ENCODE peak calls at places on chromosome 9, in eight cellular contexts. V is prostate gland, G is foreskin fibroblast, L is WTC11, H is AG09309, P is neural crest cell, J is B cell, F is heart right ventricle. Q is an unnamed sample.

GRCh38 chr9:34665381-34666250 is 3.2 kb upstream of the CCL27 start:
- DNase-seq in F (peak), H (peak), L (peak), J (peak), P (peak), G (peak), V (peak), Q (peak)

GRCh38 chr9:75743855-75744254 is 146.6 kb upstream of the PCSK5 start:
- DNase-seq in G (no peak), V (no peak), F (no peak), H (no peak), P (no peak), J (no peak), L (no peak), Q (no peak)

GRCh38 chr9:9631302-9631701 is 981.5 kb downstream of the PTPRD start:
- DNase-seq in V (no peak), J (no peak), H (no peak), G (no peak), P (no peak), F (no peak), L (no peak), Q (peak)

GRCh38 chr9:113247640-113248039 is 26.3 kb downstream of the SLC31A1 start:
- DNase-seq in L (no peak), J (no peak), F (no peak), V (no peak), P (no peak), G (no peak), H (no peak), Q (no peak)

GRCh38 chr9:114757984-114758383 is 47.9 kb downstream of the TNFSF15 start:
- DNase-seq in L (no peak), J (no peak), H (no peak), G (no peak), F (no peak), P (no peak), V (no peak), Q (no peak)

GRCh38 chr9:93468763-93469456 is 15.5 kb upstream of the FAM120AOS start:
- DNase-seq in P (no peak), F (peak), J (no peak), H (no peak), V (no peak), G (peak), L (no peak), Q (no peak)

GRCh38 chr9:110638381-110638954 is 30.1 kb upstream of the MUSK start:
- DNase-seq in P (no peak), L (no peak), G (peak), V (no peak), J (no peak), F (no peak), H (no peak), Q (peak)

GRCh38 chr9:119588874-119589560 is 219.8 kb upstream of the BRINP1 start:
- DNase-seq in H (no peak), P (no peak), G (no peak), V (no peak), F (no peak), L (no peak), J (no peak), Q (no peak)

GRCh38 chr9:121269030-121269887 is 1.3 kb downstream of the GSN start:
- DNase-seq in P (no peak), J (no peak), L (no peak), G (peak), V (peak), F (no peak), H (no peak), Q (no peak)

GRCh38 chr9:87798276-87798833 is 72.4 kb downstream of the CTSL start:
- DNase-seq in G (no peak), F (no peak), H (no peak), P (no peak), V (no peak), J (no peak), L (no peak), Q (no peak)

GRCh38 chr9:94945191-94946144 is 219.0 kb downstream of the AOPEP start:
- DNase-seq in P (no peak), J (no peak), F (peak), H (peak), V (no peak), G (peak), L (no peak), Q (no peak)

GRCh38 chr9:111873901-111874300 is 22.7 kb upstream of the UGCG start:
- DNase-seq in P (no peak), H (no peak), V (no peak), L (no peak), F (no peak), J (no peak), G (peak), Q (no peak)

GRCh38 chr9:94944623-94945022 is 218.1 kb downstream of the AOPEP start:
- DNase-seq in P (no peak), F (no peak), H (no peak), L (no peak), J (no peak), G (peak), V (no peak), Q (no peak)

GRCh38 chr9:88791105-88791805 is 200.0 kb upstream of the S1PR3 start:
- DNase-seq in F (no peak), H (peak), J (no peak), P (no peak), L (no peak), V (no peak), G (peak), Q (no peak)

GRCh38 chr9:123225374-123225813 is 43.0 kb downstream of the STRBP start:
- DNase-seq in F (peak), G (peak), P (no peak), L (peak), V (peak), H (peak), J (peak), Q (peak)

GRCh38 chr9:135502873-135503321 is 2.4 kb downstream of the MRPS2 start:
- DNase-seq in L (no peak), J (no peak), F (no peak), P (no peak), H (no peak), V (no peak), G (no peak), Q (no peak)

GRCh38 chr9:96061293-96061987 is 185.9 kb downstream of the ERCC6L2 start:
- DNase-seq in H (no peak), G (peak), V (peak), L (peak), P (peak), F (peak), J (no peak), Q (peak)

GRCh38 chr9:106934424-106934823 is 71.5 kb downstream of the ZNF462 start:
- DNase-seq in F (no peak), P (no peak), H (no peak), V (no peak), J (no peak), G (no peak), L (no peak), Q (no peak)

GRCh38 chr9:99752710-99753109 is 69.0 kb upstream of the NR4A3 start:
- DNase-seq in L (no peak), G (peak), V (no peak), H (peak), P (no peak), J (no peak), F (no peak), Q (no peak)

GRCh38 chr9:4192450-4192849 is 107.4 kb downstream of the GLIS3 start:
- DNase-seq in L (no peak), J (no peak), P (no peak), G (no peak), H (no peak), F (no peak), V (no peak), Q (no peak)

GRCh38 chr9:109101810-109102209 is 17.9 kb downstream of the TMEM245 start:
- DNase-seq in V (peak), F (no peak), P (no peak), H (no peak), G (peak), J (no peak), L (no peak), Q (peak)

GRCh38 chr9:136697146-136697820 is 10.0 kb upstream of the AGPAT2 start:
- DNase-seq in P (no peak), H (no peak), F (no peak), L (no peak), G (no peak), V (no peak), J (no peak), Q (no peak)

GRCh38 chr9:134058716-134059115 is 9.1 kb downstream of the BRD3 start:
- DNase-seq in J (no peak), G (peak), H (no peak), F (no peak), L (no peak), P (no peak), V (no peak), Q (no peak)
- TF ChIP-seq CTCF in J (no peak), G (no peak), H (peak), F (no peak), L (no peak), P (no peak), V (no peak), Q (no peak)

GRCh38 chr9:13033959-13034695 is 245.4 kb downstream of the MPDZ start:
- DNase-seq in P (peak), F (peak), J (no peak), H (no peak), L (peak), V (peak), G (peak), Q (peak)
- TF ChIP-seq CTCF in P (peak), F (peak), J (no peak), H (peak), L (peak), V (peak), G (peak), Q (peak)

GRCh38 chr9:129495422-129496186 is 125.3 kb downstream of the C9orf50 start:
- DNase-seq in P (peak), V (peak), L (peak), H (no peak), J (peak), G (peak), F (peak), Q (peak)
- TF ChIP-seq CTCF in P (no peak), V (no peak), L (no peak), H (no peak), J (no peak), G (no peak), F (no peak), Q (no peak)

GRCh38 chr9:115884846-115885245 is 268.7 kb upstream of the PAPPA start:
- DNase-seq in F (no peak), V (no peak), H (no peak), G (no peak), P (no peak), J (no peak), L (no peak), Q (no peak)
- TF ChIP-seq CTCF in F (no peak), V (no peak), H (no peak), G (no peak), P (no peak), J (no peak), L (no peak), Q (no peak)

GRCh38 chr9:127224883-127225739 is 39.5 kb upstream of the GARNL3 start:
- DNase-seq in P (peak), H (no peak), J (peak), G (peak), F (peak), V (peak), L (peak), Q (peak)

GRCh38 chr9:127224178-127224882 is 40.2 kb upstream of the GARNL3 start:
- DNase-seq in G (peak), F (peak), L (peak), P (peak), J (peak), H (no peak), V (peak), Q (peak)

GRCh38 chr9:127223266-127223665 is 41.3 kb upstream of the GARNL3 start:
- DNase-seq in G (no peak), P (no peak), V (no peak), H (no peak), L (no peak), J (no peak), F (no peak), Q (no peak)

GRCh38 chr9:127222388-127223095 is 42.0 kb upstream of the GARNL3 start:
- DNase-seq in V (no peak), J (no peak), P (no peak), H (no peak), L (no peak), G (no peak), F (no peak), Q (no peak)

DNA sequence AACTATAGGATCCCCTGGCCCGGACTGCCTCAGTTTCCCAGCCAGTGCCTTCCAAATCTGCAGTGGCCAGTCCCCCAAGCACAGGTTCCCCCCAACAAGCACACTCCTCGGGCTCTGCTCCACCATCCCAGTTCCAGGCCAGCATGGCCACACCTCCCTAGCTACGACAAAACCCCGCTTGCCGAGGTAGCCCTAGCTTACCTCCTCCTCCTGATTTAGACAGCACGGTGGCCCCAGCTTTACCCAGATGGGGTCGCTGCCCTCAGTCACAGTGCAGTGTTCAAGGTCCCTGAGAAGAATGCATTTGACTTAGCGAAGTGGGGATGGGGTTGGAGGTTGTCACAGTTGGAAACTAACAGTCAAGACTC is 40.8 kb upstream of the GARNL3 start:
- DNase-seq in L (peak), V (no peak), H (no peak), G (no peak), J (no peak), F (no peak), P (no peak), Q (no peak)
- TF ChIP-seq CTCF in L (no peak), V (no peak), H (no peak), G (no peak), J (no peak), F (no peak), P (no peak), Q (peak)

GRCh38 chr9:76984476-76984875 is 35.0 kb upstream of the FOXB2 start:
- DNase-seq in H (no peak), J (no peak), L (no peak), P (no peak), V (no peak), G (no peak), F (no peak), Q (no peak)

GRCh38 chr9:76985581-76985980 is 33.9 kb upstream of the FOXB2 start:
- DNase-seq in F (no peak), P (no peak), H (no peak), J (no peak), V (no peak), L (no peak), G (peak), Q (no peak)

GRCh38 chr9:76989501-76989900 is 30.0 kb upstream of the FOXB2 start:
- DNase-seq in J (no peak), G (no peak), F (no peak), V (no peak), H (no peak), P (no peak), L (no peak), Q (no peak)

GRCh38 chr9:76988941-76989340 is 30.5 kb upstream of the FOXB2 start:
- DNase-seq in J (no peak), V (no peak), H (no peak), P (no peak), F (no peak), L (no peak), G (no peak), Q (no peak)

GRCh38 chr9:76987594-76988200 is 31.8 kb upstream of the FOXB2 start:
- DNase-seq in J (no peak), F (no peak), P (peak), L (peak), H (no peak), V (no peak), G (peak), Q (peak)
- TF ChIP-seq CTCF in J (peak), F (peak), P (peak), L (peak), H (peak), V (peak), G (peak), Q (peak)

DNA sequence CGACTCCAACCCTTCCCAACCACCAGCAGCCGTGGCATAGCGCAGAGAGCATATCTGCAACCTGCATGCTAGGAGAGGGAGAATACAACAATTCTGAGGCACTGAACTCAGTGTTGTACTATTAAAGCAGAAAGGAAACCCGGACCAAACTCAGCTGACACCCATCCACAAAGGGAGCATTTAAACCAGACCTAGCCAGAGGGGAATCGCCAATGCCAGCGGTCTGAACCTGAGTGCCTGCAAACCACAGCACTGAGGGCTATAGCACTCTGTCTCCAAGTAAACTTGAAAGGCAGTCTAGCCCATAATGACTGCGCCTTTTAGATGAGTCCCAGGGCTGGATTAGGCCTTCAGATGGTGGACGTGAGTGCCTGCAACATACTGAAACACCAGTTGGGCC is 494.4 kb upstream of the PTPRD start:
- DNase-seq in L (no peak), J (no peak), G (no peak), P (no peak), H (no peak), V (no peak), F (no peak), Q (no peak)
- TF ChIP-seq CTCF in L (no peak), J (no peak), G (no peak), P (no peak), H (no peak), V (no peak), F (no peak), Q (no peak)

GRCh38 chr9:129460323-129461261 is 160.3 kb downstream of the C9orf50 start:
- DNase-seq in F (peak), H (peak), J (peak), V (peak), L (peak), P (peak), G (peak), Q (peak)
- TF ChIP-seq CTCF in F (no peak), H (no peak), J (no peak), V (no peak), L (no peak), P (no peak), G (no peak), Q (peak)

Q was measured in GM13977.